ENCODE peak calls at places on chromosomes 1 and 21, in four cellular contexts. G, O, H and P are unnamed samples.

GRCh38 chr1:37473431-37474050 is 839 bp upstream of the ZC3H12A start:
- DNase-seq in O (peak), H (no peak), G (no peak), P (no peak)

GRCh38 chr1:173234899-173235298 is 27.8 kb upstream of the TNFSF4 start:
- DNase-seq in G (no peak), O (no peak), H (no peak), P (no peak)

GRCh38 chr1:99642053-99642452 is 3.9 kb upstream of the PALMD start:
- DNase-seq in H (no peak), O (no peak), G (no peak), P (no peak)

GRCh38 chr1:156931553-156931952 is 11.1 kb downstream of the LRRC71 start:
- DNase-seq in H (no peak), G (no peak), O (no peak), P (peak)

GRCh38 chr1:205922806-205923205 is 20.4 kb downstream of the SLC26A9 start:
- DNase-seq in H (no peak), G (no peak), O (no peak), P (no peak)

GRCh38 chr1:151540982-151541377 is 871 bp downstream of the TUFT1 start:
- DNase-seq in H (no peak), G (no peak), O (no peak), P (peak)

GRCh38 chr1:17287377-17287776 is 20.6 kb upstream of the PADI4 start:
- DNase-seq in H (no peak), O (no peak), G (no peak), P (peak)

GRCh38 chr21:15289896-15290841 is 225.4 kb upstream of the NRIP1 start:
- DNase-seq in G (peak), O (no peak), H (peak), P (peak)

GRCh38 chr1:46196609-46197008 is 1.6 kb downstream of the POMGNT1 start:
- DNase-seq in H (no peak), O (no peak), G (no peak), P (no peak)

GRCh38 chr1:44806025-44806703 is 987 bp downstream of the DYNLT4 start:
- DNase-seq in O (no peak), G (peak), H (no peak), P (peak)